ENCODE peak calls at places on chromosome 21, in eight cellular contexts. H is C1 segment of cervical spinal cord; Q is HS-5; G is WTC11; K is activated CD4-positive, alpha-beta T cell treated with anti-CD3 and anti-CD28 coated beads for 24 hours; C is glutamatergic neuron; N is NK-92 treated with Interleukin-12 subunit alpha and Interleukin-12 subunit beta, amount 100 ng/mL, for 24 hours; A is neuronal stem cell. Z is an unnamed sample.

GRCh38 chr21:39001341-39001740 is 181.9 kb downstream of the PSMG1 start:
- DNase-seq in H (no peak), Q (no peak), G (no peak), K (no peak), C (no peak), N (no peak), A (no peak), Z (no peak)

GRCh38 chr21:38831526-38832467 is 26.1 kb downstream of the ETS2 start:
- DNase-seq in H (no peak), Q (peak), G (no peak), K (peak), C (no peak), N (peak), A (no peak), Z (peak)

GRCh38 chr21:29332461-29333354 is 34.0 kb downstream of the BACH1 start:
- DNase-seq in H (no peak), Q (peak), G (no peak), K (no peak), C (no peak), N (no peak), A (no peak), Z (peak)

GRCh38 chr21:35853321-35853922 is 206.9 kb downstream of the SETD4 start:
- DNase-seq in H (no peak), Q (no peak), G (no peak), K (no peak), C (no peak), N (no peak), A (no peak), Z (no peak)

GRCh38 chr21:44379991-44380865 is 26.8 kb downstream of the TRPM2 start:
- DNase-seq in H (no peak), Q (no peak), G (no peak), K (no peak), C (no peak), N (no peak), A (no peak), Z (no peak)

GRCh38 chr21:38869946-38870345 is 64.2 kb downstream of the ETS2 start:
- DNase-seq in H (no peak), Q (no peak), G (no peak), K (no peak), C (no peak), N (no peak), A (no peak), Z (peak)

GRCh38 chr21:29382029-29382654 is 83.4 kb downstream of the BACH1 start:
- DNase-seq in H (no peak), Q (peak), G (no peak), K (no peak), C (no peak), N (no peak), A (no peak), Z (peak)

GRCh38 chr21:33127154-33127893 is 57.4 kb downstream of the OLIG1 start:
- DNase-seq in H (peak), Q (peak), G (peak), K (peak), C (peak), N (peak), A (peak), Z (peak)

GRCh38 chr21:36471254-36471723 is 8.6 kb downstream of the CLDN14 start:
- DNase-seq in H (no peak), Q (no peak), G (no peak), K (no peak), C (no peak), N (no peak), A (no peak), Z (peak)

Z was measured in brain microvascular endothelial cell.